ENCODE peak calls at places on chromosomes 3 and 15, in six cellular contexts. One of them, this sample, is unnamed.

GRCh38 chr15:64334530-64334929 is 21.4 kb downstream of the CSNK1G1 start:
- DNase-seq in cardiac fibroblast: no peak
- DNase-seq in tibial nerve: no peak
- DNase-seq in fibroblast of mammary gland: no peak
- DNase-seq in H9: peak; percentile 69
- DNase-seq in astrocyte: no peak
- DNase-seq in this sample: no peak

GRCh38 chr15:65642588-65642987 is 20.9 kb downstream of the SLC24A1 start:
- DNase-seq in cardiac fibroblast: no peak
- DNase-seq in tibial nerve: no peak
- DNase-seq in fibroblast of mammary gland: no peak
- DNase-seq in H9: no peak
- DNase-seq in astrocyte: no peak
- DNase-seq in this sample: no peak

GRCh38 chr3:131033480-131034080 is 6.9 kb downstream of the NEK11 start:
- DNase-seq in cardiac fibroblast: peak; percentile 69
- DNase-seq in tibial nerve: peak; percentile 46
- DNase-seq in fibroblast of mammary gland: peak; percentile 64
- DNase-seq in H9: no peak
- DNase-seq in astrocyte: no peak
- DNase-seq in this sample: peak; percentile 50

GRCh38 chr3:127358641-127359040 is 70.8 kb upstream of the PRR20G start:
- DNase-seq in cardiac fibroblast: no peak
- DNase-seq in tibial nerve: no peak
- DNase-seq in fibroblast of mammary gland: no peak
- DNase-seq in H9: no peak
- DNase-seq in astrocyte: no peak
- DNase-seq in this sample: no peak

GRCh38 chr15:40332138-40332781 is 8.5 kb downstream of the CCDC9B start:
- DNase-seq in cardiac fibroblast: no peak
- DNase-seq in tibial nerve: no peak
- DNase-seq in fibroblast of mammary gland: no peak
- DNase-seq in H9: no peak
- DNase-seq in astrocyte: no peak
- DNase-seq in this sample: no peak

GRCh38 chr3:69086133-69086722 is 1.5 kb downstream of the ARL6IP5 start:
- DNase-seq in cardiac fibroblast: peak; percentile 97
- DNase-seq in tibial nerve: peak; percentile 84
- DNase-seq in fibroblast of mammary gland: peak; percentile 97
- DNase-seq in H9: no peak
- DNase-seq in astrocyte: peak; percentile 92
- DNase-seq in this sample: no peak

GRCh38 chr15:69590932-69591524 is 138.4 kb downstream of the RPLP1 start:
- DNase-seq in cardiac fibroblast: no peak
- DNase-seq in tibial nerve: no peak
- DNase-seq in fibroblast of mammary gland: no peak
- DNase-seq in H9: no peak
- DNase-seq in astrocyte: no peak
- DNase-seq in this sample: no peak

GRCh38 chr15:39642011-39642640 is 61.2 kb downstream of the THBS1 start:
- DNase-seq in cardiac fibroblast: peak; percentile 48
- DNase-seq in tibial nerve: no peak
- DNase-seq in fibroblast of mammary gland: peak; percentile 55
- DNase-seq in H9: no peak
- DNase-seq in astrocyte: peak; percentile 91
- DNase-seq in this sample: no peak

GRCh38 chr15:65087873-65088642 is 11.5 kb downstream of the KBTBD13 start:
- DNase-seq in cardiac fibroblast: no peak
- DNase-seq in tibial nerve: peak; percentile 42
- DNase-seq in fibroblast of mammary gland: no peak
- DNase-seq in H9: no peak
- DNase-seq in astrocyte: no peak
- DNase-seq in this sample: no peak

GRCh38 chr15:40010681-40011080 is 28.3 kb downstream of the SRP14 start:
- DNase-seq in cardiac fibroblast: peak; percentile 62
- DNase-seq in tibial nerve: no peak
- DNase-seq in fibroblast of mammary gland: peak; percentile 91
- DNase-seq in H9: no peak
- DNase-seq in astrocyte: peak; percentile 86
- DNase-seq in this sample: no peak

GRCh38 chr3:38610934-38611333 is 38.6 kb downstream of the SCN5A start:
- DNase-seq in cardiac fibroblast: no peak
- DNase-seq in tibial nerve: no peak
- DNase-seq in fibroblast of mammary gland: no peak
- DNase-seq in H9: no peak
- DNase-seq in astrocyte: no peak
- DNase-seq in this sample: no peak

GRCh38 chr3:106068386-106068785 is 199.6 kb upstream of the CBLB start:
- DNase-seq in cardiac fibroblast: peak; percentile 46
- DNase-seq in tibial nerve: no peak
- DNase-seq in fibroblast of mammary gland: no peak
- DNase-seq in H9: no peak
- DNase-seq in astrocyte: no peak
- DNase-seq in this sample: no peak

GRCh38 chr3:179563298-179563934 is 690 bp downstream of the ACTL6A start:
- DNase-seq in cardiac fibroblast: peak; percentile 73
- DNase-seq in tibial nerve: peak; percentile 43
- DNase-seq in fibroblast of mammary gland: peak; percentile 72
- DNase-seq in H9: peak; percentile 71
- DNase-seq in astrocyte: peak; percentile 55
- DNase-seq in this sample: peak; percentile 70

GRCh38 chr3:50466177-50466576 is 37.3 kb downstream of the CACNA2D2 start:
- DNase-seq in cardiac fibroblast: no peak
- DNase-seq in tibial nerve: no peak
- DNase-seq in fibroblast of mammary gland: no peak
- DNase-seq in H9: no peak
- DNase-seq in astrocyte: no peak
- DNase-seq in this sample: no peak

GRCh38 chr3:165464736-165465135 is 268.6 kb upstream of the SLITRK3 start:
- DNase-seq in cardiac fibroblast: peak; percentile 25
- DNase-seq in tibial nerve: no peak
- DNase-seq in fibroblast of mammary gland: peak; percentile 77
- DNase-seq in H9: no peak
- DNase-seq in astrocyte: peak; percentile 73
- DNase-seq in this sample: no peak

GRCh38 chr3:14144423-14145075 is 19.7 kb downstream of the TMEM43 start:
- DNase-seq in cardiac fibroblast: peak; percentile 99
- DNase-seq in tibial nerve: peak; percentile 88
- DNase-seq in fibroblast of mammary gland: peak; percentile 99
- DNase-seq in H9: peak; percentile 66
- DNase-seq in astrocyte: peak; percentile 99
- DNase-seq in this sample: peak; percentile 92

GRCh38 chr3:141812091-141812490 is 48.9 kb downstream of the GRK7 start:
- DNase-seq in cardiac fibroblast: no peak
- DNase-seq in tibial nerve: no peak
- DNase-seq in fibroblast of mammary gland: no peak
- DNase-seq in H9: no peak
- DNase-seq in astrocyte: peak; percentile 75
- DNase-seq in this sample: no peak

GRCh38 chr3:197001972-197002700 is 27.5 kb downstream of the MELTF start:
- DNase-seq in cardiac fibroblast: peak; percentile 32
- DNase-seq in tibial nerve: no peak
- DNase-seq in fibroblast of mammary gland: peak; percentile 11
- DNase-seq in H9: peak; percentile 40
- DNase-seq in astrocyte: no peak
- DNase-seq in this sample: no peak

GRCh38 chr3:127689266-127689860 is 16.6 kb downstream of the ABTB1 start:
- DNase-seq in cardiac fibroblast: no peak
- DNase-seq in tibial nerve: no peak
- DNase-seq in fibroblast of mammary gland: no peak
- DNase-seq in H9: no peak
- DNase-seq in astrocyte: no peak
- DNase-seq in this sample: no peak

GRCh38 chr3:55329849-55330248 is 157.3 kb downstream of the WNT5A start:
- DNase-seq in cardiac fibroblast: peak; percentile 71
- DNase-seq in tibial nerve: no peak
- DNase-seq in fibroblast of mammary gland: peak; percentile 95
- DNase-seq in H9: no peak
- DNase-seq in astrocyte: peak; percentile 97
- DNase-seq in this sample: no peak

GRCh38 chr3:69204315-69204957 is 82.0 kb upstream of the LMOD3 start:
- DNase-seq in cardiac fibroblast: no peak
- DNase-seq in tibial nerve: no peak
- DNase-seq in fibroblast of mammary gland: peak; percentile 50
- DNase-seq in H9: no peak
- DNase-seq in astrocyte: no peak
- DNase-seq in this sample: peak; percentile 62

GRCh38 chr3:53254190-53254809 is 1.5 kb downstream of the TKT start:
- DNase-seq in cardiac fibroblast: no peak
- DNase-seq in tibial nerve: no peak
- DNase-seq in fibroblast of mammary gland: peak; percentile 21
- DNase-seq in H9: no peak
- DNase-seq in astrocyte: no peak
- DNase-seq in this sample: no peak

GRCh38 chr15:94620632-94621031 is 389.3 kb downstream of the MCTP2 start:
- DNase-seq in cardiac fibroblast: no peak
- DNase-seq in tibial nerve: no peak
- DNase-seq in fibroblast of mammary gland: no peak
- DNase-seq in H9: no peak
- DNase-seq in astrocyte: no peak
- DNase-seq in this sample: no peak

GRCh38 chr15:55786341-55786740 is 43.4 kb upstream of the PRTG start:
- DNase-seq in cardiac fibroblast: no peak
- DNase-seq in tibial nerve: no peak
- DNase-seq in fibroblast of mammary gland: no peak
- DNase-seq in H9: peak; percentile 38
- DNase-seq in astrocyte: no peak
- DNase-seq in this sample: no peak

GRCh38 chr15:70071799-70072198 is 25.9 kb downstream of the TLE3 start:
- DNase-seq in cardiac fibroblast: no peak
- DNase-seq in tibial nerve: no peak
- DNase-seq in fibroblast of mammary gland: no peak
- DNase-seq in H9: no peak
- DNase-seq in astrocyte: no peak
- DNase-seq in this sample: no peak

GRCh38 chr15:72584006-72584405 is 70.5 kb upstream of the GOLGA6B start:
- DNase-seq in cardiac fibroblast: peak; percentile 14
- DNase-seq in tibial nerve: no peak
- DNase-seq in fibroblast of mammary gland: no peak
- DNase-seq in H9: no peak
- DNase-seq in astrocyte: no peak
- DNase-seq in this sample: no peak

GRCh38 chr15:77355321-77355720 is 64.6 kb downstream of the PEAK1 start:
- DNase-seq in cardiac fibroblast: no peak
- DNase-seq in tibial nerve: no peak
- DNase-seq in fibroblast of mammary gland: no peak
- DNase-seq in H9: no peak
- DNase-seq in astrocyte: no peak
- DNase-seq in this sample: no peak

GRCh38 chr3:95738045-95738444 is 1076.3 kb upstream of the EPHA6 start:
- DNase-seq in cardiac fibroblast: no peak
- DNase-seq in tibial nerve: no peak
- DNase-seq in fibroblast of mammary gland: no peak
- DNase-seq in H9: no peak
- DNase-seq in astrocyte: no peak
- DNase-seq in this sample: no peak

GRCh38 chr3:52234516-52235447 is 4.2 kb downstream of the TWF2 start:
- DNase-seq in cardiac fibroblast: no peak
- DNase-seq in tibial nerve: no peak
- DNase-seq in fibroblast of mammary gland: no peak
- DNase-seq in H9: peak; percentile 38
- DNase-seq in astrocyte: no peak
- DNase-seq in this sample: no peak

GRCh38 chr3:52237006-52237658 is 1.8 kb downstream of the TWF2 start:
- DNase-seq in cardiac fibroblast: no peak
- DNase-seq in tibial nerve: no peak
- DNase-seq in fibroblast of mammary gland: no peak
- DNase-seq in H9: no peak
- DNase-seq in astrocyte: no peak
- DNase-seq in this sample: no peak

GRCh38 chr3:52238193-52238760 is 681 bp downstream of the TWF2 start:
- DNase-seq in cardiac fibroblast: no peak
- DNase-seq in tibial nerve: no peak
- DNase-seq in fibroblast of mammary gland: no peak
- DNase-seq in H9: no peak
- DNase-seq in astrocyte: peak; percentile 16
- DNase-seq in this sample: no peak

GRCh38 chr3:52237659-52238172 is 1.2 kb downstream of the TWF2 start:
- DNase-seq in cardiac fibroblast: peak; percentile 86
- DNase-seq in tibial nerve: peak; percentile 76
- DNase-seq in fibroblast of mammary gland: peak; percentile 91
- DNase-seq in H9: peak; percentile 68
- DNase-seq in astrocyte: peak; percentile 84
- DNase-seq in this sample: no peak

GRCh38 chr3:52236424-52236886 is 2.5 kb downstream of the TWF2 start:
- DNase-seq in cardiac fibroblast: no peak
- DNase-seq in tibial nerve: no peak
- DNase-seq in fibroblast of mammary gland: no peak
- DNase-seq in H9: peak; percentile 27
- DNase-seq in astrocyte: no peak
- DNase-seq in this sample: no peak
- TF ChIP-seq CTCF in cardiac fibroblast: no peak
- TF ChIP-seq CTCF in tibial nerve: no peak
- TF ChIP-seq CTCF in fibroblast of mammary gland: no peak
- TF ChIP-seq CTCF in H9: no peak
- TF ChIP-seq CTCF in astrocyte: no peak
- TF ChIP-seq CTCF in this sample: no peak

GRCh38 chr15:78914027-78914764 is 30.6 kb downstream of the CTSH start:
- DNase-seq in cardiac fibroblast: no peak
- DNase-seq in tibial nerve: peak; percentile 70
- DNase-seq in fibroblast of mammary gland: peak; percentile 79
- DNase-seq in H9: no peak
- DNase-seq in astrocyte: peak; percentile 21
- DNase-seq in this sample: peak; percentile 12
- TF ChIP-seq CTCF in cardiac fibroblast: peak; percentile 57
- TF ChIP-seq CTCF in tibial nerve: peak; percentile 33
- TF ChIP-seq CTCF in fibroblast of mammary gland: peak; percentile 54
- TF ChIP-seq CTCF in H9: peak; percentile 65
- TF ChIP-seq CTCF in astrocyte: no peak
- TF ChIP-seq CTCF in this sample: no peak

GRCh38 chr3:167184511-167184910 is 195.6 kb downstream of the ZBBX start:
- DNase-seq in cardiac fibroblast: no peak
- DNase-seq in tibial nerve: no peak
- DNase-seq in fibroblast of mammary gland: no peak
- DNase-seq in H9: peak; percentile 57
- DNase-seq in astrocyte: no peak
- DNase-seq in this sample: no peak
- TF ChIP-seq CTCF in cardiac fibroblast: no peak
- TF ChIP-seq CTCF in tibial nerve: no peak
- TF ChIP-seq CTCF in fibroblast of mammary gland: peak; percentile 18
- TF ChIP-seq CTCF in H9: peak; percentile 63
- TF ChIP-seq CTCF in astrocyte: no peak
- TF ChIP-seq CTCF in this sample: no peak

DNA sequence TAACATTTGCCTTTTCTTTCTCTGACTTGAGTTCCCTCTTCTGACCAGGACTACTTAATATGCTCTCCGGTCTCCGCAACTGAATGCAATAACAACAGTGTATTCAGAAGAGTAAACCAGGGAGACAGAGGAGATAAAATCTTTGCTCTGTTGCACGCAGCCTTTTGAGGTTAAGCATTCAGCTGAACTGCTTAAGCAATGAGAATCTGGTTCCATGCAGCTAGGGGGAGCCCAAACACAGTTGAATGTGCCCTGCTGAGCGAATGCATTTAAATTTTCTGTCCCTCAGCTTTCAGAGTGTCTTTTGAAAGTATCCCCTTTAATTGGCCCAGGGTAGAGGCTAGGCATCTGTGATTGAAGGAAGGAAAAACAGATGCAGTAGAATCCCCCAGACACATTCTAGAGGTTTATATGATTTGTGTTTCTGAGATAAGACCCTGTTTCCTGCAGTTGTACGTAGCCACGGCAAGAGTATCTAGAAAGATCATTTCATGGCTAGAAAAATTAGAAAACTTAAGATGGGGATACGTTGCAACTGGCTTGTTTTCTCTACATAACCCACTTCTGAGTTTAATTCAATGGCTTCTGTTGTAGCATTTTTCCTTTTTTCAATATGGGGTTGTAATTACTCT is 309.6 kb downstream of the TUSC7 start:
- DNase-seq in cardiac fibroblast: peak; percentile 75
- DNase-seq in tibial nerve: peak; percentile 77
- DNase-seq in fibroblast of mammary gland: peak; percentile 73
- DNase-seq in H9: peak; percentile 68
- DNase-seq in astrocyte: peak; percentile 37
- DNase-seq in this sample: peak; percentile 26
- TF ChIP-seq CTCF in cardiac fibroblast: peak; percentile 82
- TF ChIP-seq CTCF in tibial nerve: peak; percentile 69
- TF ChIP-seq CTCF in fibroblast of mammary gland: peak; percentile 90
- TF ChIP-seq CTCF in H9: peak; percentile 89
- TF ChIP-seq CTCF in astrocyte: peak; percentile 89
- TF ChIP-seq CTCF in this sample: peak; percentile 78

This sample was measured in GM10248.